ENCODE peak calls at places on chromosome 9, in six cellular contexts. H is iris pigment epithelial cell, F is RPMI7951, Z is GM19239, O is epithelial cell of esophagus, V is AG09319. N is an unnamed sample.

GRCh38 chr9:98142182-98142924 is 23.3 kb upstream of the TRIM14 start:
- DNase-seq in H (no peak), F (peak; percentile 37), Z (no peak), O (peak; percentile 71), V (no peak), N (no peak)

GRCh38 chr9:72807765-72808445 is 144.9 kb downstream of the ALDH1A1 start:
- DNase-seq in H (no peak), F (peak; percentile 3), Z (no peak), O (peak; percentile 22), V (no peak), N (no peak)

GRCh38 chr9:117224676-117225075 is 190.2 kb downstream of the ASTN2 start:
- DNase-seq in H (no peak), F (no peak), Z (no peak), O (no peak), V (no peak), N (no peak)

GRCh38 chr9:29311221-29311620 is 1737.9 kb upstream of the C9orf72 start:
- DNase-seq in H (no peak), F (no peak), Z (no peak), O (no peak), V (no peak), N (no peak)

GRCh38 chr9:137669261-137669672 is 50.5 kb downstream of the EHMT1 start:
- DNase-seq in H (no peak), F (peak; percentile 3), Z (no peak), O (no peak), V (no peak), N (no peak)

GRCh38 chr9:32703635-32704034 is 68.2 kb upstream of the TAF1L start:
- DNase-seq in H (no peak), F (no peak), Z (no peak), O (peak; percentile 29), V (no peak), N (no peak)

GRCh38 chr9:124439661-124440243 is 10.5 kb upstream of the ADGRD2 start:
- DNase-seq in H (no peak), F (no peak), Z (no peak), O (no peak), V (no peak), N (no peak)

GRCh38 chr9:26034776-26035175 is 356.5 kb upstream of the TUSC1 start:
- DNase-seq in H (no peak), F (no peak), Z (no peak), O (no peak), V (no peak), N (no peak)

GRCh38 chr9:73023025-73023541 is 70.2 kb upstream of the ALDH1A1 start:
- DNase-seq in H (peak; percentile 73), F (peak; percentile 61), Z (no peak), O (peak; percentile 81), V (peak; percentile 38), N (peak; percentile 10)

GRCh38 chr9:82168585-82168984 is 180.0 kb downstream of the SPATA31D1 start:
- DNase-seq in H (peak; percentile 57), F (no peak), Z (no peak), O (peak; percentile 95), V (no peak), N (no peak)

GRCh38 chr9:109329274-109330258 is 8.7 kb upstream of the EPB41L4B start:
- DNase-seq in H (peak; percentile 46), F (peak; percentile 76), Z (no peak), O (peak; percentile 96), V (no peak), N (no peak)

GRCh38 chr9:96279927-96280326 is 22.0 kb downstream of the HSD17B3 start:
- DNase-seq in H (no peak), F (no peak), Z (no peak), O (peak; percentile 80), V (no peak), N (no peak)

GRCh38 chr9:23571414-23572104 is 254.5 kb downstream of the ELAVL2 start:
- DNase-seq in H (no peak), F (no peak), Z (no peak), O (no peak), V (no peak), N (no peak)

N was measured in GM04503.